ENCODE peak calls at places on chromosomes 11 and 22, in six cellular contexts. G is stimulated activated CD8-positive, alpha-beta memory T cell treated with anti-CD3 and anti-CD28 coated beads, Interleukin-2, amount 100 ng/mL, for 48 hours; S is NCI-H748 treated with DMSO at 0.1 percent for 48 hours; A is stimulated activated naive CD8-positive, alpha-beta T cell treated with anti-CD3 and anti-CD28 coated beads, Interleukin-15, Interleukin-2, amounts not matched to agents 100 U/mL and 50 U/mL, for 24 hours; N is activated T-cell treated with anti-CD3 and anti-CD28 coated beads, Interleukin-2, amount 50 U/mL, for 72 hours; Y is fibroblast of the aortic adventitia. U is an unnamed sample.

GRCh38 chr11:64729851-64730382 is 6.9 kb upstream of the NRXN2 start:
- DNase-seq in G (no peak), S (no peak), A (peak), N (no peak), Y (no peak), U (no peak)

GRCh38 chr11:23023319-23023718 is 163.0 kb upstream of the CCDC179 start:
- DNase-seq in G (no peak), S (no peak), A (no peak), N (no peak), Y (no peak), U (no peak)

GRCh38 chr22:24304067-24304675 is 33.5 kb downstream of the SPECC1L start:
- DNase-seq in G (no peak), S (peak), A (no peak), N (no peak), Y (no peak), U (no peak)

GRCh38 chr11:17986007-17986710 is 26.7 kb downstream of the SERGEF start:
- DNase-seq in G (no peak), S (no peak), A (no peak), N (no peak), Y (peak), U (no peak)

GRCh38 chr22:29717789-29718188 is 2.0 kb upstream of the CABP7 start:
- DNase-seq in G (no peak), S (no peak), A (no peak), N (no peak), Y (no peak), U (no peak)

GRCh38 chr11:117768506-117768905 is 28.5 kb downstream of the DSCAML1 start:
- DNase-seq in G (no peak), S (no peak), A (no peak), N (no peak), Y (no peak), U (no peak)

GRCh38 chr11:31861011-31861410 is 49.9 kb upstream of the PAX6 start:
- DNase-seq in G (no peak), S (no peak), A (no peak), N (no peak), Y (no peak), U (no peak)

GRCh38 chr22:30542811-30543188 is 3.7 kb downstream of the SEC14L6 start:
- DNase-seq in G (no peak), S (no peak), A (no peak), N (no peak), Y (no peak), U (no peak)

GRCh38 chr11:112524808-112525207 is 264.1 kb upstream of the PLET1 start:
- DNase-seq in G (no peak), S (no peak), A (no peak), N (no peak), Y (no peak), U (no peak)

GRCh38 chr11:119237515-119237914 is 31.4 kb downstream of the CBL start:
- DNase-seq in G (no peak), S (no peak), A (no peak), N (no peak), Y (no peak), U (no peak)

GRCh38 chr11:74319139-74319538 is 7.7 kb upstream of the P4HA3 start:
- DNase-seq in G (no peak), S (no peak), A (no peak), N (no peak), Y (peak), U (no peak)

GRCh38 chr22:37894939-37895670 is 11.0 kb upstream of the MICALL1 start:
- DNase-seq in G (no peak), S (no peak), A (no peak), N (no peak), Y (no peak), U (no peak)

GRCh38 chr11:43135966-43136534 is 175.7 kb upstream of the API5 start:
- DNase-seq in G (no peak), S (no peak), A (no peak), N (no peak), Y (no peak), U (no peak)

U was measured in GM13976.